ENCODE peak calls at places on chromosomes 6 and 20, in nine cellular contexts. S, P, J, O, X, M, D, G and N are unnamed samples.

GRCh38 chr6:138038148-138038870 is 68.9 kb downstream of the PERP start:
- DNase-seq in P (no peak), D (no peak), X (no peak), M (no peak), G (no peak), S (no peak), J (no peak), O (no peak), N (no peak)

GRCh38 chr6:77245026-77245425 is 218.3 kb downstream of the HTR1B start:
- DNase-seq in M (no peak), S (no peak), G (no peak), P (no peak), X (no peak), D (no peak), O (no peak), J (no peak), N (no peak)

GRCh38 chr6:108825326-108825725 is 22.9 kb upstream of the ARMC2 start:
- DNase-seq in X (no peak), M (no peak), D (no peak), S (no peak), O (no peak), P (no peak), G (no peak), J (no peak), N (no peak)

GRCh38 chr6:34928220-34928619 is 39.2 kb downstream of the ANKS1A start:
- DNase-seq in P (no peak), S (no peak), M (no peak), X (no peak), J (no peak), G (no peak), D (no peak), O (no peak), N (no peak)

GRCh38 chr6:138647006-138647405 is 126.6 kb upstream of the CCDC28A start:
- DNase-seq in J (no peak), X (no peak), P (peak; percentile 18), D (no peak), S (no peak), M (no peak), G (no peak), O (peak; percentile 76), N (no peak)

GRCh38 chr20:18543932-18544331 is 23.3 kb upstream of the SMIM26 start:
- DNase-seq in G (no peak), O (no peak), J (no peak), M (no peak), S (no peak), P (no peak), X (peak; percentile 1), D (no peak), N (no peak)

GRCh38 chr6:153412519-153412918 is 281.4 kb upstream of the RGS17 start:
- DNase-seq in P (no peak), S (no peak), D (no peak), G (no peak), X (no peak), J (no peak), M (no peak), O (no peak), N (no peak)

GRCh38 chr6:53581161-53581560 is 36.3 kb upstream of the GCLC start:
- DNase-seq in X (no peak), G (peak; percentile 19), J (no peak), M (no peak), P (peak; percentile 55), S (no peak), D (no peak), O (peak; percentile 64), N (no peak)

GRCh38 chr20:49758781-49759180 is 45.1 kb upstream of the B4GALT5 start:
- DNase-seq in M (no peak), G (no peak), P (no peak), D (peak; percentile 58), S (no peak), J (no peak), O (no peak), X (no peak), N (no peak)

GRCh38 chr6:168284187-168284586 is 35.4 kb downstream of the DACT2 start:
- DNase-seq in X (no peak), D (no peak), J (no peak), P (no peak), S (no peak), O (no peak), M (no peak), G (no peak), N (no peak)

GRCh38 chr6:39005774-39006173 is 42.8 kb upstream of the GLP1R start:
- DNase-seq in O (no peak), X (no peak), G (no peak), J (no peak), D (no peak), S (no peak), M (no peak), P (no peak), N (no peak)

GRCh38 chr6:33077908-33078307 is 2.1 kb downstream of the HLA-DPB1 start:
- DNase-seq in P (no peak), X (no peak), D (no peak), J (no peak), G (no peak), S (no peak), O (no peak), M (no peak), N (no peak)

GRCh38 chr6:90434096-90434495 is 137.5 kb upstream of the BACH2 start:
- DNase-seq in G (no peak), M (no peak), P (no peak), S (no peak), D (no peak), X (peak; percentile 23), O (no peak), J (no peak), N (no peak)

GRCh38 chr6:144190051-144190450 is 39.7 kb downstream of the STX11 start:
- DNase-seq in D (no peak), S (no peak), G (no peak), P (no peak), M (no peak), X (no peak), O (no peak), J (no peak), N (no peak)

GRCh38 chr20:58065508-58066361 is 162.7 kb downstream of the ANKRD60 start:
- DNase-seq in O (peak; percentile 63), X (no peak), G (no peak), P (no peak), M (no peak), D (peak; percentile 36), J (no peak), S (no peak), N (no peak)

GRCh38 chr6:26044140-26045045 is 42.8 kb upstream of the HFE start:
- DNase-seq in P (no peak), J (no peak), G (peak; percentile 70), O (peak; percentile 29), D (no peak), M (peak; percentile 56), X (no peak), S (peak; percentile 71), N (no peak)

GRCh38 chr6:168305863-168306262 is 13.7 kb downstream of the DACT2 start:
- DNase-seq in S (no peak), J (no peak), G (no peak), P (no peak), O (no peak), X (no peak), D (no peak), M (no peak), N (no peak)

GRCh38 chr6:142088858-142089216 is 43.9 kb upstream of the GJE1 start:
- DNase-seq in G (no peak), P (no peak), X (no peak), J (peak; percentile 37), O (peak; percentile 28), M (no peak), D (peak; percentile 74), S (no peak), N (no peak)

GRCh38 chr6:130473886-130474285 is 108.1 kb downstream of the TMEM200A start:
- DNase-seq in O (peak; percentile 60), G (peak; percentile 27), S (no peak), J (no peak), P (peak; percentile 39), X (no peak), D (no peak), M (no peak), N (no peak)

GRCh38 chr6:134020968-134021367 is 31.5 kb downstream of the SLC2A12 start:
- DNase-seq in M (no peak), S (no peak), D (no peak), O (no peak), X (no peak), P (no peak), G (no peak), J (no peak), N (no peak)

GRCh38 chr6:106281088-106281487 is 44.5 kb downstream of the ATG5 start:
- DNase-seq in J (no peak), O (peak; percentile 29), P (no peak), D (no peak), G (no peak), X (no peak), S (no peak), M (no peak), N (no peak)

GRCh38 chr6:28587746-28588075 is 62.0 kb downstream of the GPX5 start:
- DNase-seq in X (no peak), M (no peak), P (no peak), D (no peak), S (no peak), O (no peak), J (no peak), G (no peak), N (no peak)

GRCh38 chr20:41609476-41609875 is 8.7 kb downstream of the CHD6 start:
- DNase-seq in X (no peak), S (no peak), J (no peak), D (no peak), P (no peak), G (no peak), M (no peak), O (no peak), N (no peak)

GRCh38 chr6:56292505-56293181 is 45.3 kb upstream of the COL21A1 start:
- DNase-seq in X (peak; percentile 49), P (peak; percentile 61), O (peak; percentile 71), J (peak; percentile 53), D (peak; percentile 77), M (no peak), S (no peak), G (no peak), N (no peak)

GRCh38 chr6:95364016-95364604 is 213.2 kb upstream of the MANEA start:
- DNase-seq in O (peak; percentile 0), J (no peak), X (no peak), D (peak; percentile 69), P (no peak), G (no peak), S (no peak), M (no peak), N (no peak)